ENCODE peak calls at places on chromosome 11, in eight cellular contexts. S is GM23338, O is HCT116, A is GM23248, B is hepatocyte, E is OCI-LY7, G is MM.1S, L is PC-3. P is an unnamed sample.

GRCh38 chr11:90250970-90251369 is 28.1 kb upstream of the CHORDC1 start:
- DNase-seq in B (no peak), O (no peak), E (no peak), A (peak), S (no peak), L (no peak), G (no peak), P (no peak)

GRCh38 chr11:1557904-1558831 is 13.9 kb downstream of the DUSP8 start:
- DNase-seq in E (no peak), A (peak), B (peak), S (no peak), G (no peak), O (no peak), L (peak), P (no peak)

GRCh38 chr11:106391771-106392412 is 314.4 kb downstream of the AASDHPPT start:
- DNase-seq in O (no peak), E (no peak), B (no peak), S (no peak), L (peak), G (no peak), A (peak), P (no peak)

GRCh38 chr11:73818838-73819237 is 31.2 kb downstream of the MRPL48 start:
- DNase-seq in A (peak), L (no peak), E (no peak), B (no peak), G (no peak), S (peak), O (no peak), P (peak)

GRCh38 chr11:118996926-118997626 is 862 bp upstream of the CENATAC start:
- DNase-seq in E (peak), S (peak), O (no peak), B (no peak), G (peak), L (peak), A (peak), P (peak)

GRCh38 chr11:84316866-84317560 is 1030.8 kb upstream of the CCDC90B start:
- DNase-seq in O (no peak), S (peak), A (peak), B (peak), E (no peak), G (no peak), L (peak), P (peak)

GRCh38 chr11:127050141-127050632 is 49.6 kb upstream of the KIRREL3 start:
- DNase-seq in A (no peak), E (no peak), L (no peak), B (peak), G (no peak), S (no peak), O (no peak), P (no peak)

GRCh38 chr11:111555255-111555654 is 14.7 kb downstream of the LAYN start:
- DNase-seq in O (no peak), L (peak), E (no peak), G (no peak), A (peak), B (no peak), S (no peak), P (no peak)

GRCh38 chr11:72821920-72822799 is 7.9 kb downstream of the ATG16L2 start:
- DNase-seq in O (peak), L (peak), G (peak), A (peak), E (peak), S (peak), B (peak), P (peak)

GRCh38 chr11:130511765-130512164 is 63.3 kb downstream of the ADAMTS15 start:
- DNase-seq in A (peak), B (no peak), S (no peak), O (no peak), G (no peak), E (no peak), L (peak), P (no peak)

GRCh38 chr11:30683176-30683575 is 97.0 kb upstream of the MPPED2 start:
- DNase-seq in L (no peak), O (no peak), A (peak), S (no peak), E (no peak), B (peak), G (no peak), P (no peak)

GRCh38 chr11:93521086-93521485 is 22.1 kb downstream of the SMCO4 start:
- DNase-seq in S (no peak), G (no peak), L (peak), B (no peak), E (peak), O (no peak), A (no peak), P (no peak)
- TF ChIP-seq EZH2phosphoT487 in S (no peak), G (no peak), L (no peak), B (no peak), E (no peak), O (no peak), A (no peak), P (no peak)

DNA sequence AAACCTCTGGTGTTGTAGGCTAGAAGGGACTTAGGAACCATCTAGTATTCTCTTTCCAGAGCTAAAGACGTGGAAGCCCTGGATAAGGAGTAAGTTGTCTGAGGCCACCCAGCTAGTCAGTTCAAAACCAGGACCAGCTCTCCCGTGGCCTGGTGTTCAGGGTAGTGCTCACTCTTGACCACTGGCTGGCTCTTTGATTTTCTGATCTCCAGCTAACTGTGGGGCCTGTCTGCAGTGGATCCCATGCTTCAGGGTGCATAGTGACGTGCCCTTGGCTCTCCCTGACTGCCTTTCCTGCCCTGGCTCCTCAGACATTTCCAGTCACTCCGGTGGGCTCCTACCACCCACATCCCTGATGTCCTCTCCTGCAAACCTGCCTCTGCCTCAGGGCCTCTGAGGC is 1.3 kb downstream of the CLMP start:
- DNase-seq in G (no peak), B (no peak), L (no peak), A (peak), S (no peak), E (no peak), O (no peak), P (no peak)
- H3K4me3 ChIP-seq in G (no peak), B (peak), L (peak), A (peak), S (peak), E (no peak), O (no peak), P (no peak)

GRCh38 chr11:507727-508515 is 879 bp upstream of the RNH1 start:
- DNase-seq in B (peak), E (no peak), S (peak), A (peak), O (no peak), L (no peak), G (no peak), P (no peak)
- TF ChIP-seq EZH2phosphoT487 in B (no peak), E (no peak), S (no peak), A (no peak), O (no peak), L (no peak), G (no peak), P (no peak)

GRCh38 chr11:24705474-24705873 is 208.6 kb downstream of the LUZP2 start:
- DNase-seq in S (peak), B (no peak), A (no peak), O (no peak), L (no peak), G (no peak), E (no peak), P (no peak)

GRCh38 chr11:24714601-24715000 is 217.7 kb downstream of the LUZP2 start:
- DNase-seq in S (no peak), G (no peak), B (no peak), O (no peak), E (no peak), L (no peak), A (no peak), P (no peak)

GRCh38 chr11:24704716-24705115 is 207.9 kb downstream of the LUZP2 start:
- DNase-seq in L (no peak), A (no peak), S (no peak), B (no peak), O (no peak), G (no peak), E (no peak), P (no peak)

GRCh38 chr11:24709928-24710565 is 213.2 kb downstream of the LUZP2 start:
- DNase-seq in S (no peak), E (no peak), A (no peak), B (no peak), G (no peak), O (no peak), L (no peak), P (no peak)
- H3K4me3 ChIP-seq in S (no peak), E (no peak), A (no peak), B (no peak), G (no peak), O (no peak), L (no peak), P (no peak)

GRCh38 chr11:69099193-69099592 is 50.5 kb downstream of the TPCN2 start:
- DNase-seq in E (no peak), O (no peak), L (peak), A (no peak), G (no peak), S (no peak), B (no peak), P (no peak)
- TF ChIP-seq EZH2phosphoT487 in E (no peak), O (no peak), L (no peak), A (no peak), G (no peak), S (no peak), B (no peak), P (no peak)

GRCh38 chr11:44575962-44576361 is 10.5 kb downstream of the CD82 start:
- DNase-seq in L (no peak), B (no peak), G (no peak), O (no peak), A (no peak), E (no peak), S (no peak), P (no peak)
- H3K4me3 ChIP-seq in L (no peak), B (no peak), G (no peak), O (no peak), A (no peak), E (no peak), S (no peak), P (no peak)

DNA sequence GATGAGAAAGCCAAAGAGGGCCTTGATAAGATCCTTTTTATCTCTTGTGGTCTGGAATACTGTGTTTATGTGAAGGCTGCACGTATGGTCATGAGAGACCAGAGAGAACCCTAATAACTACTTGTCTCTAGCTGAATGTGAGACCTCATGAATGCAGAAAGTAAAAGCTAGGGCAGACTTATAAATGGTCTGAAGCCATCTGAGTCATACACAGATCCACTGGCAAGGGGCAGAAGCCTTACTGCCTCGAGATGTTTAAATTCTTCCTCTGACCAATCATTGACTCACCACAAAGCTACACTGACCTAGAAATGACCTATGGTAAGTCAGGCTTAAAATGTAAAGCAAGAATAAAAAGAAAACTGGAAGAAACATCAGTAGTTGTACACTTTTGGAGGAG is 22.7 kb upstream of the OR4B1 start:
- DNase-seq in A (peak), O (no peak), G (no peak), L (peak), E (no peak), B (no peak), S (no peak), P (no peak)
- TF ChIP-seq EZH2phosphoT487 in A (no peak), O (no peak), G (no peak), L (no peak), E (no peak), B (no peak), S (no peak), P (no peak)

GRCh38 chr11:120400564-120401364 is 64.6 kb downstream of the ARHGEF12 start:
- DNase-seq in G (no peak), S (no peak), E (no peak), B (peak), O (peak), A (peak), L (peak), P (no peak)
- H3K4me3 ChIP-seq in G (no peak), S (no peak), E (no peak), B (peak), O (no peak), A (peak), L (peak), P (no peak)

GRCh38 chr11:59807047-59807446 is 3.5 kb downstream of the MRPL16 start:
- DNase-seq in L (no peak), O (no peak), E (no peak), A (no peak), G (no peak), B (peak), S (no peak), P (no peak)

GRCh38 chr11:59800390-59801037 is 10.1 kb downstream of the MRPL16 start:
- DNase-seq in G (no peak), O (no peak), B (no peak), S (no peak), L (no peak), E (no peak), A (no peak), P (no peak)

GRCh38 chr11:59801981-59802638 is 8.5 kb downstream of the MRPL16 start:
- DNase-seq in A (peak), S (peak), E (no peak), L (peak), O (no peak), B (no peak), G (no peak), P (peak)

GRCh38 chr11:59801160-59801706 is 9.3 kb downstream of the MRPL16 start:
- DNase-seq in E (no peak), B (no peak), O (no peak), L (peak), G (no peak), S (no peak), A (no peak), P (no peak)

GRCh38 chr11:59802639-59803176 is 7.9 kb downstream of the MRPL16 start:
- DNase-seq in E (peak), B (peak), O (peak), G (peak), A (peak), L (peak), S (peak), P (peak)
- TF ChIP-seq EZH2phosphoT487 in E (no peak), B (no peak), O (no peak), G (no peak), A (no peak), L (no peak), S (no peak), P (no peak)

P was measured in neural progenitor cell.